ENCODE peak calls at places on chromosomes 12 and 14, in eight cellular contexts. U is stimulated activated CD4-positive, alpha-beta T cell treated with anti-CD3 and anti-CD28 coated beads, Interleukin-4, amount 100 ng/mL, for 48 hours; P is activated T-cell treated with anti-CD3 and anti-CD28 coated beads, Interleukin-2, amount 50 U/mL, for 1 hour; J is heart right ventricle; G is Karpas-422; A is stomach; M is GM04503; X is NCI-H2029. W is an unnamed sample.

GRCh38 chr14:65226824-65227604 is 124.7 kb upstream of the MAX start:
- DNase-seq in A (peak; percentile 79), X (no peak), J (no peak), U (no peak), M (no peak), G (no peak), P (no peak), W (no peak)

GRCh38 chr12:4269279-4269991 is 4.1 kb upstream of the CCND2 start:
- DNase-seq in P (peak; percentile 95), G (peak; percentile 85), X (no peak), J (peak; percentile 85), U (peak; percentile 92), M (no peak), A (peak; percentile 68), W (peak; percentile 97)

GRCh38 chr14:80636071-80636470 is 305.5 kb downstream of the CEP128 start:
- DNase-seq in P (no peak), J (no peak), M (no peak), A (no peak), U (no peak), G (peak; percentile 70), X (no peak), W (no peak)

GRCh38 chr12:79375050-79375449 is 315.7 kb downstream of the PAWR start:
- DNase-seq in G (no peak), P (no peak), J (no peak), M (no peak), U (no peak), X (no peak), A (no peak), W (no peak)

GRCh38 chr12:553216-554000 is 93.7 kb downstream of the B4GALNT3 start:
- DNase-seq in G (no peak), U (no peak), X (no peak), P (peak; percentile 44), M (no peak), A (no peak), J (no peak), W (no peak)

GRCh38 chr14:98946995-98947394 is 325.0 kb downstream of the BCL11B start:
- DNase-seq in P (no peak), X (no peak), U (no peak), M (no peak), G (no peak), A (no peak), J (peak; percentile 19), W (peak; percentile 10)

GRCh38 chr12:42846782-42847181 is 257.2 kb upstream of the PRICKLE1 start:
- DNase-seq in J (no peak), U (no peak), A (no peak), P (no peak), X (no peak), M (no peak), G (no peak), W (no peak)

GRCh38 chr12:95553202-95553943 is 2.1 kb upstream of the USP44 start:
- DNase-seq in G (no peak), P (no peak), J (no peak), M (no peak), X (no peak), U (no peak), A (no peak), W (no peak)

GRCh38 chr12:48998497-48999353 is 450 bp downstream of the DDN start:
- DNase-seq in J (peak; percentile 22), P (peak; percentile 42), A (peak; percentile 38), G (peak; percentile 69), U (no peak), M (no peak), X (no peak), W (peak; percentile 68)

GRCh38 chr14:99596071-99596627 is 7.9 kb downstream of the CCDC85C start:
- DNase-seq in M (no peak), P (no peak), G (no peak), X (no peak), A (peak; percentile 75), U (no peak), J (no peak), W (no peak)

GRCh38 chr14:31294736-31295398 is 87.3 kb upstream of the HECTD1 start:
- DNase-seq in J (no peak), U (no peak), A (no peak), M (no peak), G (no peak), P (no peak), X (no peak), W (no peak)

GRCh38 chr12:30564394-30564793 is 131.3 kb downstream of the IPO8 start:
- DNase-seq in A (no peak), P (no peak), U (no peak), M (no peak), G (no peak), X (no peak), J (no peak), W (no peak)

GRCh38 chr14:21382886-21383847 is 652 bp downstream of the SUPT16H start:
- DNase-seq in M (peak; percentile 12), U (peak; percentile 40), X (peak; percentile 28), A (peak; percentile 30), G (peak; percentile 87), P (peak; percentile 52), J (peak; percentile 21), W (peak; percentile 82)

GRCh38 chr14:80387563-80387981 is 176.3 kb upstream of the DIO2 start:
- DNase-seq in M (no peak), G (no peak), U (no peak), A (no peak), J (no peak), P (no peak), X (no peak), W (no peak)

GRCh38 chr14:24891987-24892729 is 157.8 kb downstream of the STXBP6 start:
- DNase-seq in U (no peak), M (no peak), G (no peak), J (no peak), P (no peak), A (no peak), X (no peak), W (no peak)

GRCh38 chr12:92530706-92531105 is 172.1 kb upstream of the PLEKHG7 start:
- DNase-seq in P (no peak), G (no peak), U (no peak), M (no peak), X (no peak), A (no peak), J (no peak), W (no peak)

W was measured in activated effector memory CD4-positive, alpha-beta T cell treated with anti-CD3 and anti-CD28 coated beads, Interleukin-2, amount 50 U/mL, for 16 hours.